ENCODE peak calls at places on chromosomes 5 and 9, in five cellular contexts. One of them, this sample, is unnamed.
A peak's percentile ranks its signal among the peaks of the same experiment; 100 is the strongest.

GRCh38 chr5:122154910-122155309 is 25.6 kb downstream of the ZNF474 start:
- DNase-seq in WTC11: no peak
- DNase-seq in GM13977: no peak
- DNase-seq in bronchial epithelial cell: no peak
- DNase-seq in omental fat pad: no peak
- DNase-seq in this sample: no peak

GRCh38 chr5:43042626-43043399 is 2.7 kb upstream of the ANXA2R start:
- DNase-seq in omental fat pad: no peak
- DNase-seq in WTC11: peak; percentile 38
- DNase-seq in bronchial epithelial cell: peak; percentile 50
- DNase-seq in GM13977: peak; percentile 61
- DNase-seq in this sample: no peak

GRCh38 chr9:7303932-7304331 is 495.6 kb downstream of the DMAC1 start:
- DNase-seq in omental fat pad: no peak
- DNase-seq in bronchial epithelial cell: no peak
- DNase-seq in GM13977: no peak
- DNase-seq in WTC11: no peak
- DNase-seq in this sample: no peak

GRCh38 chr5:351911-352225 is 30.4 kb downstream of the AHRR start:
- DNase-seq in bronchial epithelial cell: no peak
- DNase-seq in WTC11: no peak
- DNase-seq in GM13977: no peak
- DNase-seq in omental fat pad: no peak
- DNase-seq in this sample: no peak

GRCh38 chr5:108702546-108702945 is 45.2 kb upstream of the FER start:
- DNase-seq in GM13977: no peak
- DNase-seq in omental fat pad: no peak
- DNase-seq in WTC11: no peak
- DNase-seq in bronchial epithelial cell: no peak
- DNase-seq in this sample: no peak

GRCh38 chr9:122033775-122034373 is 59.2 kb downstream of the TTLL11 start:
- DNase-seq in omental fat pad: no peak
- DNase-seq in bronchial epithelial cell: no peak
- DNase-seq in GM13977: no peak
- DNase-seq in WTC11: no peak
- DNase-seq in this sample: no peak

GRCh38 chr5:169826618-169827017 is 153.7 kb downstream of the INSYN2B start:
- DNase-seq in omental fat pad: no peak
- DNase-seq in bronchial epithelial cell: peak; percentile 10
- DNase-seq in WTC11: peak; percentile 15
- DNase-seq in GM13977: no peak
- DNase-seq in this sample: no peak

GRCh38 chr9:34635556-34635955 is 2.0 kb downstream of the SIGMAR1 start:
- DNase-seq in WTC11: no peak
- DNase-seq in GM13977: no peak
- DNase-seq in omental fat pad: no peak
- DNase-seq in bronchial epithelial cell: no peak
- DNase-seq in this sample: no peak

GRCh38 chr9:77807846-77808749 is 160.0 kb upstream of the GNA14 start:
- DNase-seq in omental fat pad: no peak
- DNase-seq in bronchial epithelial cell: no peak
- DNase-seq in WTC11: no peak
- DNase-seq in GM13977: no peak
- DNase-seq in this sample: no peak

DNA sequence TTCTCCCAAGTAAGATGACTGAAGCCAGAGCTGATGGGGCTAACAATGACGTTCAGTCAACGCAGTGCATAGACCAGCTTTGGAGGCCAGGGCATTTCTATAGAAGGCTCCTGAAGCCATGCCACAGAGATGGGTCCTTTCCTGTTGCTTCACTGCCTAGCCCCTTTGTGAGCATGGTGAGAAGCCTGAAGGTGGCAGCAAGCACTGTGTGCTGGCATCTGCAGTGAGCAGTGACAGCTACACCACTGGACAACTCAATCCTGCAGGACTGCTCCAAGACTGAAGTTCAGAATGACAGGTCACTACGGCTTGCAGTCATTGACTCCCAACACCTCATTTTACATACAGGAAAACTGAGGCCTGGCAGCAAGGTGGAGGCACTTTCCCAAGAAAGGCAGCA is 229.0 kb downstream of the TSSK1B start:
- DNase-seq in bronchial epithelial cell: peak; percentile 48
- DNase-seq in WTC11: no peak
- DNase-seq in omental fat pad: no peak
- DNase-seq in GM13977: no peak
- DNase-seq in this sample: no peak
- TF ChIP-seq CTCF in bronchial epithelial cell: peak; percentile 60
- TF ChIP-seq CTCF in WTC11: no peak
- TF ChIP-seq CTCF in omental fat pad: no peak
- TF ChIP-seq CTCF in GM13977: no peak
- TF ChIP-seq CTCF in this sample: peak; percentile 62

GRCh38 chr5:80161165-80161564 is 94.7 kb downstream of the SERINC5 start:
- DNase-seq in omental fat pad: no peak
- DNase-seq in bronchial epithelial cell: no peak
- DNase-seq in GM13977: no peak
- DNase-seq in WTC11: no peak
- DNase-seq in this sample: no peak

GRCh38 chr5:80160242-80160641 is 95.6 kb downstream of the SERINC5 start:
- DNase-seq in omental fat pad: no peak
- DNase-seq in GM13977: no peak
- DNase-seq in bronchial epithelial cell: no peak
- DNase-seq in WTC11: no peak
- DNase-seq in this sample: no peak

GRCh38 chr5:80165430-80165829 is 90.4 kb downstream of the SERINC5 start:
- DNase-seq in GM13977: no peak
- DNase-seq in omental fat pad: no peak
- DNase-seq in bronchial epithelial cell: no peak
- DNase-seq in WTC11: no peak
- DNase-seq in this sample: no peak

GRCh38 chr5:80168388-80169028 is 87.3 kb downstream of the SERINC5 start:
- DNase-seq in omental fat pad: no peak
- DNase-seq in bronchial epithelial cell: no peak
- DNase-seq in WTC11: no peak
- DNase-seq in GM13977: no peak
- DNase-seq in this sample: no peak

DNA sequence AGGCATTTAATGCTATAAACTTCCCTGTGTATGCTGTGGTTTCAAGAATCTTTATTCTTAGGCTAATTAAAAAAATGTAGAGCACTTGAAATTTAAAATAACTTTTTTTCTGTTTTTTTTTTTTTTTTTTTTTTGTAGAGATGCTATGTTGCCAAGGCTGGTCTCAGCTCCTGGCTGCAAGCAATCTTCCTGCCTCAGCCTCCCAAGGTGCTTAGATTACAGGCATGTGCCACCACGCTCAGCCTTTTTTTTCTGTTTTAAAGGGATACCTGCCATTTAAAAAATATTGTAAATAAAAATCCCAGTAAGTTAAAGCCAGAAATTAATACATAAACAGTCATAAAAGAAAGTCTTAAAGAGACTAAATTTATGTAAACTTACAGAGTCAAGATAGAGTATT is 91.0 kb downstream of the SERINC5 start:
- DNase-seq in omental fat pad: no peak
- DNase-seq in GM13977: no peak
- DNase-seq in bronchial epithelial cell: no peak
- DNase-seq in WTC11: no peak
- DNase-seq in this sample: no peak
- TF ChIP-seq CTCF in omental fat pad: no peak
- TF ChIP-seq CTCF in GM13977: no peak
- TF ChIP-seq CTCF in bronchial epithelial cell: no peak
- TF ChIP-seq CTCF in WTC11: no peak
- TF ChIP-seq CTCF in this sample: no peak

DNA sequence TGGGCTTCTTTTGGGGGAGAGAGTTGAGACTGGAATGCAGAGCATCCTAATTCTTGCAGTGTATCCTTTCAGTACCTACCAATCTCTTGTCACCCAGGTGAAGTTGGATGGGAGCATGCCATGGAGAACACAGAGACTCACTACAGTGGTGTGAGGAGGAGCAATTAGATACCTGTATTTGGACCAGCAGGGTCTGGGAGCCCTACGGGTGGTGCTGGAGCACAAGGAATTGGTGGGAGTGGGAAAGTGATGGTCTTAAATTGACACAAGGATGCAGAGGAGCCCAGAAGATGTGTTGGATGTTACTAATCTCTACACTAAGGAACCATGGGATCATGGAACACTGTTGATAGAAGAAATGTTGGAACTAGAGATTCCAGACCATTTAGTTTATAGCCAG is 212.7 kb downstream of the CHSY3 start:
- DNase-seq in WTC11: peak; percentile 12
- DNase-seq in bronchial epithelial cell: no peak
- DNase-seq in omental fat pad: no peak
- DNase-seq in GM13977: no peak
- DNase-seq in this sample: no peak
- TF ChIP-seq CTCF in WTC11: no peak
- TF ChIP-seq CTCF in bronchial epithelial cell: no peak
- TF ChIP-seq CTCF in omental fat pad: no peak
- TF ChIP-seq CTCF in GM13977: no peak
- TF ChIP-seq CTCF in this sample: no peak

DNA sequence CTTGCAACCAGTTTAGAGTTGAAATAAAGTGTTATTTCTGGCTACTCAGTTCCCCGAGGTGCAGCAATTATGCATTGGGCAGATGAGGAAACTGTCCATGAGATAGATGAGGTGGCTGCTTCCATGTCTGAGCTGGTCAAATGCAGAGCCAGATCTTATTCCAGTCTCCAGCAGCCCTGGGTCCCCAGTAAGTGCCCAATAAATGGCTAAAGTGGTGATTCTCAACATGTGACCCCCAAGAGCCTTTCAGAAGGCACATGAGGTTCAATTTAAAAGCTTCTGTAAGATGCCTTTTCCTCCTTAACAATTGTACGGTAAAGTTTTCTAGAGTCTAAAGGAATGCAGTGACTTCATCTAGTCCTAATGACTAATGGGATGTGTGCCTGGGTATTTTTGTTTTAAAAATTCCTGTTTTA is 17.5 kb downstream of the ATOX1 start:
- DNase-seq in bronchial epithelial cell: peak; percentile 76
- DNase-seq in GM13977: no peak
- DNase-seq in WTC11: no peak
- DNase-seq in omental fat pad: no peak
- DNase-seq in this sample: no peak
- TF ChIP-seq CTCF in bronchial epithelial cell: no peak
- TF ChIP-seq CTCF in GM13977: no peak
- TF ChIP-seq CTCF in WTC11: no peak
- TF ChIP-seq CTCF in omental fat pad: no peak
- TF ChIP-seq CTCF in this sample: no peak